ENCODE peak calls at places on chromosomes 1 and 21, in five cellular contexts. One of them, this sample, is unnamed.
A peak's percentile ranks its signal among the peaks of the same experiment; 100 is the strongest.

GRCh38 chr1:246398126-246398813 is 108.8 kb downstream of the SMYD3 start:
- DNase-seq in cardiac muscle cell: no peak
- DNase-seq in left ventricle myocardium inferior: no peak
- DNase-seq in IMR-90: no peak
- DNase-seq in pancreas: no peak
- DNase-seq in this sample: no peak

GRCh38 chr1:10663668-10664035 is 132.8 kb downstream of the CASZ1 start:
- DNase-seq in cardiac muscle cell: peak; percentile 94
- DNase-seq in left ventricle myocardium inferior: peak; percentile 61
- DNase-seq in pancreas: peak; percentile 35
- DNase-seq in IMR-90: peak; percentile 10
- DNase-seq in this sample: no peak

GRCh38 chr1:9868244-9868590 is 41.9 kb downstream of the CTNNBIP1 start:
- DNase-seq in left ventricle myocardium inferior: no peak
- DNase-seq in pancreas: no peak
- DNase-seq in cardiac muscle cell: no peak
- DNase-seq in IMR-90: no peak
- DNase-seq in this sample: no peak

GRCh38 chr1:7402548-7402850 is 368.6 kb upstream of the VAMP3 start:
- DNase-seq in pancreas: no peak
- DNase-seq in IMR-90: no peak
- DNase-seq in cardiac muscle cell: no peak
- DNase-seq in left ventricle myocardium inferior: no peak
- DNase-seq in this sample: no peak

GRCh38 chr21:25709684-25710265 is 24.9 kb downstream of the ATP5PF start:
- DNase-seq in IMR-90: no peak
- DNase-seq in cardiac muscle cell: no peak
- DNase-seq in left ventricle myocardium inferior: no peak
- DNase-seq in pancreas: no peak
- DNase-seq in this sample: no peak

GRCh38 chr1:66436378-66437135 is 97.4 kb upstream of the SGIP1 start:
- DNase-seq in cardiac muscle cell: no peak
- DNase-seq in pancreas: no peak
- DNase-seq in left ventricle myocardium inferior: no peak
- DNase-seq in IMR-90: peak; percentile 80
- DNase-seq in this sample: no peak

GRCh38 chr1:224929335-224930237 is at the start of gene DNAH14:
- DNase-seq in IMR-90: peak; percentile 60
- DNase-seq in pancreas: peak; percentile 92
- DNase-seq in left ventricle myocardium inferior: peak; percentile 52
- DNase-seq in cardiac muscle cell: peak; percentile 83
- DNase-seq in this sample: no peak

GRCh38 chr1:233904979-233905415 is 521 bp downstream of the SLC35F3 start:
- DNase-seq in pancreas: no peak
- DNase-seq in cardiac muscle cell: no peak
- DNase-seq in IMR-90: no peak
- DNase-seq in left ventricle myocardium inferior: no peak
- DNase-seq in this sample: no peak

GRCh38 chr1:167825419-167826079 is 88.4 kb downstream of the ADCY10 start:
- DNase-seq in cardiac muscle cell: no peak
- DNase-seq in left ventricle myocardium inferior: no peak
- DNase-seq in IMR-90: peak; percentile 37
- DNase-seq in pancreas: no peak
- DNase-seq in this sample: no peak

GRCh38 chr21:42360317-42360716 is 6.0 kb downstream of the TFF1 start:
- DNase-seq in pancreas: no peak
- DNase-seq in left ventricle myocardium inferior: no peak
- DNase-seq in IMR-90: no peak
- DNase-seq in cardiac muscle cell: no peak
- DNase-seq in this sample: no peak

GRCh38 chr1:158810311-158810710 is 20.8 kb upstream of the MNDA start:
- DNase-seq in pancreas: no peak
- DNase-seq in left ventricle myocardium inferior: no peak
- DNase-seq in cardiac muscle cell: no peak
- DNase-seq in IMR-90: no peak
- DNase-seq in this sample: no peak

GRCh38 chr1:62037274-62037673 is 157.4 kb upstream of the L1TD1 start:
- DNase-seq in IMR-90: no peak
- DNase-seq in cardiac muscle cell: no peak
- DNase-seq in left ventricle myocardium inferior: no peak
- DNase-seq in pancreas: no peak
- DNase-seq in this sample: no peak

GRCh38 chr21:33229099-33229775 is 501 bp upstream of the IFNAR2 start:
- DNase-seq in left ventricle myocardium inferior: no peak
- DNase-seq in cardiac muscle cell: no peak
- DNase-seq in pancreas: no peak
- DNase-seq in IMR-90: no peak
- DNase-seq in this sample: no peak

GRCh38 chr1:105088166-105088565 is 1338.5 kb downstream of the AMY1C start:
- DNase-seq in cardiac muscle cell: no peak
- DNase-seq in pancreas: no peak
- DNase-seq in IMR-90: no peak
- DNase-seq in left ventricle myocardium inferior: no peak
- DNase-seq in this sample: no peak

GRCh38 chr1:113226118-113226517 is 153.1 kb downstream of the LRIG2 start:
- DNase-seq in IMR-90: no peak
- DNase-seq in left ventricle myocardium inferior: no peak
- DNase-seq in pancreas: no peak
- DNase-seq in cardiac muscle cell: no peak
- DNase-seq in this sample: no peak

GRCh38 chr1:117339866-117340357 is 27.3 kb upstream of the MAN1A2 start:
- DNase-seq in left ventricle myocardium inferior: no peak
- DNase-seq in IMR-90: peak; percentile 83
- DNase-seq in pancreas: peak; percentile 63
- DNase-seq in cardiac muscle cell: peak; percentile 68
- DNase-seq in this sample: no peak

GRCh38 chr1:116521186-116521585 is 49.6 kb downstream of the CD58 start:
- DNase-seq in pancreas: no peak
- DNase-seq in left ventricle myocardium inferior: no peak
- DNase-seq in cardiac muscle cell: no peak
- DNase-seq in IMR-90: peak; percentile 41
- DNase-seq in this sample: no peak

GRCh38 chr1:236151739-236152424 is 9.5 kb downstream of the GPR137B start:
- DNase-seq in left ventricle myocardium inferior: peak; percentile 43
- DNase-seq in pancreas: no peak
- DNase-seq in cardiac muscle cell: no peak
- DNase-seq in IMR-90: no peak
- DNase-seq in this sample: no peak

GRCh38 chr1:243850013-243850367 is at the start of gene AKT3:
- DNase-seq in cardiac muscle cell: peak; percentile 88
- DNase-seq in pancreas: no peak
- DNase-seq in left ventricle myocardium inferior: no peak
- DNase-seq in IMR-90: no peak
- DNase-seq in this sample: no peak

GRCh38 chr1:155062702-155063411 is 683 bp upstream of the EFNA4 start:
- DNase-seq in cardiac muscle cell: peak; percentile 80
- DNase-seq in pancreas: peak; percentile 71
- DNase-seq in left ventricle myocardium inferior: peak; percentile 55
- DNase-seq in IMR-90: peak; percentile 33
- DNase-seq in this sample: peak; percentile 53

GRCh38 chr1:18734461-18735368 is 104.1 kb downstream of the PAX7 start:
- DNase-seq in IMR-90: no peak
- DNase-seq in pancreas: no peak
- DNase-seq in left ventricle myocardium inferior: no peak
- DNase-seq in cardiac muscle cell: no peak
- DNase-seq in this sample: no peak

GRCh38 chr1:178192686-178193085 is 98.8 kb downstream of the RASAL2 start:
- DNase-seq in cardiac muscle cell: no peak
- DNase-seq in left ventricle myocardium inferior: no peak
- DNase-seq in pancreas: peak; percentile 47
- DNase-seq in IMR-90: peak; percentile 72
- DNase-seq in this sample: no peak

GRCh38 chr1:83860506-83861221 is 138.3 kb downstream of the TTLL7 start:
- DNase-seq in cardiac muscle cell: peak; percentile 69
- DNase-seq in IMR-90: no peak
- DNase-seq in left ventricle myocardium inferior: peak; percentile 87
- DNase-seq in pancreas: peak; percentile 84
- DNase-seq in this sample: peak; percentile 53

GRCh38 chr1:209064850-209065249 is 518.7 kb upstream of the CAMK1G start:
- DNase-seq in pancreas: no peak
- DNase-seq in cardiac muscle cell: no peak
- DNase-seq in IMR-90: no peak
- DNase-seq in left ventricle myocardium inferior: no peak
- DNase-seq in this sample: no peak

GRCh38 chr1:43272161-43272560 is 2.4 kb downstream of the TMEM125 start:
- DNase-seq in pancreas: no peak
- DNase-seq in left ventricle myocardium inferior: no peak
- DNase-seq in IMR-90: no peak
- DNase-seq in cardiac muscle cell: no peak
- DNase-seq in this sample: no peak

GRCh38 chr1:156748670-156749428 is 2.6 kb downstream of the HDGF start:
- DNase-seq in pancreas: peak; percentile 60
- DNase-seq in left ventricle myocardium inferior: peak; percentile 55
- DNase-seq in cardiac muscle cell: peak; percentile 57
- DNase-seq in IMR-90: peak; percentile 63
- DNase-seq in this sample: no peak

GRCh38 chr1:117363591-117364048 is 3.6 kb upstream of the MAN1A2 start:
- DNase-seq in pancreas: no peak
- DNase-seq in left ventricle myocardium inferior: no peak
- DNase-seq in cardiac muscle cell: no peak
- DNase-seq in IMR-90: no peak
- DNase-seq in this sample: no peak

GRCh38 chr1:21510113-21510493 is 880 bp downstream of the ALPL start:
- DNase-seq in left ventricle myocardium inferior: no peak
- DNase-seq in IMR-90: no peak
- DNase-seq in pancreas: no peak
- DNase-seq in cardiac muscle cell: no peak
- DNase-seq in this sample: no peak

GRCh38 chr1:77056525-77056924 is 162.7 kb downstream of the PIGK start:
- DNase-seq in left ventricle myocardium inferior: no peak
- DNase-seq in pancreas: no peak
- DNase-seq in IMR-90: no peak
- DNase-seq in cardiac muscle cell: no peak
- DNase-seq in this sample: no peak

GRCh38 chr21:31543191-31543590 is 116.3 kb upstream of the SOD1 start:
- DNase-seq in IMR-90: peak; percentile 86
- DNase-seq in pancreas: no peak
- DNase-seq in left ventricle myocardium inferior: no peak
- DNase-seq in cardiac muscle cell: no peak
- DNase-seq in this sample: no peak

GRCh38 chr1:99005142-99005491 is 456 bp upstream of the PLPPR5 start:
- DNase-seq in cardiac muscle cell: peak; percentile 41
- DNase-seq in pancreas: no peak
- DNase-seq in left ventricle myocardium inferior: no peak
- DNase-seq in IMR-90: no peak
- DNase-seq in this sample: no peak

GRCh38 chr1:43431676-43432075 is 22.1 kb downstream of the HYI start:
- DNase-seq in pancreas: no peak
- DNase-seq in cardiac muscle cell: no peak
- DNase-seq in IMR-90: no peak
- DNase-seq in left ventricle myocardium inferior: no peak
- DNase-seq in this sample: no peak

GRCh38 chr1:248792342-248792741 is 33.4 kb downstream of the SH3BP5L start:
- DNase-seq in left ventricle myocardium inferior: no peak
- DNase-seq in pancreas: no peak
- DNase-seq in cardiac muscle cell: no peak
- DNase-seq in IMR-90: no peak
- DNase-seq in this sample: no peak
- H3K9me3 ChIP-seq in left ventricle myocardium inferior: peaks cover 26% of the 10 kb centered on the region
- H3K9me3 ChIP-seq in pancreas: no peaks in the 10 kb centered on the region
- H3K9me3 ChIP-seq in cardiac muscle cell: no peaks in the 10 kb centered on the region
- H3K9me3 ChIP-seq in IMR-90: no peaks in the 10 kb centered on the region
- H3K9me3 ChIP-seq in this sample: no peaks in the 10 kb centered on the region

GRCh38 chr21:28758883-28759242 is 233.8 kb downstream of the LTN1 start:
- DNase-seq in pancreas: no peak
- DNase-seq in cardiac muscle cell: no peak
- DNase-seq in IMR-90: no peak
- DNase-seq in left ventricle myocardium inferior: no peak
- DNase-seq in this sample: no peak
- H3K9me3 ChIP-seq in pancreas: no peaks in the 10 kb centered on the region
- H3K9me3 ChIP-seq in cardiac muscle cell: no peaks in the 10 kb centered on the region
- H3K9me3 ChIP-seq in IMR-90: no peaks in the 10 kb centered on the region
- H3K9me3 ChIP-seq in left ventricle myocardium inferior: no peaks in the 10 kb centered on the region
- H3K9me3 ChIP-seq in this sample: no peaks in the 10 kb centered on the region

GRCh38 chr1:228429007-228429406 is 12.3 kb upstream of the TRIM17 start:
- DNase-seq in IMR-90: no peak
- DNase-seq in pancreas: no peak
- DNase-seq in cardiac muscle cell: no peak
- DNase-seq in left ventricle myocardium inferior: no peak
- DNase-seq in this sample: no peak

GRCh38 chr1:228423399-228424053 is 6.9 kb upstream of the TRIM17 start:
- DNase-seq in IMR-90: no peak
- DNase-seq in left ventricle myocardium inferior: no peak
- DNase-seq in cardiac muscle cell: no peak
- DNase-seq in pancreas: no peak
- DNase-seq in this sample: no peak

GRCh38 chr1:228429698-228430097 is 13.0 kb upstream of the TRIM17 start:
- DNase-seq in left ventricle myocardium inferior: no peak
- DNase-seq in pancreas: no peak
- DNase-seq in IMR-90: no peak
- DNase-seq in cardiac muscle cell: no peak
- DNase-seq in this sample: no peak

GRCh38 chr1:228424685-228425660 is 8.3 kb upstream of the TRIM17 start:
- DNase-seq in pancreas: no peak
- DNase-seq in cardiac muscle cell: no peak
- DNase-seq in left ventricle myocardium inferior: no peak
- DNase-seq in IMR-90: no peak
- DNase-seq in this sample: no peak

DNA sequence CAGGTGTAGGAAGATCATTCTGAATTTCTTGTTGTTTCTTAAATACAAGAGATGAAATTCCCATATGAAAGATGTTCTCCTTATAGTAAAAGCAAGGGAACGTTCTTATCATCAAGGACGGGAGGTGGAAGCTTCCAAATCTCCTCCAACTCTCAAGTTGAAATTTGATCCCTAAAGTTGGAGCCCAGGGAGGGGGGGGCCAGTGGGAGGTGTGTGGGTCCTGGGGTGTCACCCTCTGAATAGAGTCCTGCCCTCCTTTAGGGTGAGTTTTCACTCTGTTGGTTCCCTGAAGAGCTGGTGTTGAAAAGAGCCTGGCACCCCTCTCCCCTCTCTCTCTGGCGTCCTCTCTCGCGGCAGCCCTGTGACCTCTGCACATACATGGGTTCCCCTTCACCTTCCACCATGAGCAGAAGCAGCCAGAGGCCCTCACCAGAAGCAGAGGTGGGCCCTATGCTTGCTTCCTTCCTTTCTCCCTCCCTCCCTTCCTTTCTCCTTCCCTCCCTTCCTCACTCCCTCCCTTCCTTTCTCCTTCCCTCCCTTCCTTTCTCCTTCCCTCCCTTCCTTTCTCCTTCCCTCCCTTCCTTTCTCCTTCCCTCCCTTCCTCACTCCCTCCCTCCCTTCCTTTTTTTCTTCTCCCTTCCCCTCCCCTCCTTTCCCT is 10.0 kb upstream of the TRIM17 start:
- DNase-seq in cardiac muscle cell: no peak
- DNase-seq in pancreas: no peak
- DNase-seq in left ventricle myocardium inferior: no peak
- DNase-seq in IMR-90: no peak
- DNase-seq in this sample: no peak
- H3K9me3 ChIP-seq in cardiac muscle cell: no peaks in the 10 kb centered on the region
- H3K9me3 ChIP-seq in pancreas: no peaks in the 10 kb centered on the region
- H3K9me3 ChIP-seq in left ventricle myocardium inferior: no peaks in the 10 kb centered on the region
- H3K9me3 ChIP-seq in IMR-90: no peaks in the 10 kb centered on the region
- H3K9me3 ChIP-seq in this sample: no peaks in the 10 kb centered on the region

DNA sequence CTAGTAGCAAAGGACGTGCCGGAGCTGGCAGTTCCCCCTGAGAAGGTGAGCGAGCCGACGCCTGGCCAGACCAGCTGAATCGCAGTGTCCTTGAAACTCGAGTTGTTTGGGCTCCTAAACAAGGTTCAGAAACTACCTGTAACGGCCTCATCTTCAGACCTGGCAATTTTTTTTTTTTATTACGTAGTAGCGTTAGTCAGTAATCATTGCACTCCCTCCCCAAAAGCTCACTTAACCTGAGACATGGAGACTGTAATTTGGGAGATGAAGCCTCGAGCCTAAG is 409 bp downstream of the LHX8 start:
- DNase-seq in pancreas: no peak
- DNase-seq in IMR-90: no peak
- DNase-seq in left ventricle myocardium inferior: no peak
- DNase-seq in cardiac muscle cell: no peak
- DNase-seq in this sample: no peak
- H3K9me3 ChIP-seq in pancreas: no peaks in the 10 kb centered on the region
- H3K9me3 ChIP-seq in IMR-90: peaks cover 4% of the 10 kb centered on the region
- H3K9me3 ChIP-seq in left ventricle myocardium inferior: no peaks in the 10 kb centered on the region
- H3K9me3 ChIP-seq in cardiac muscle cell: no peaks in the 10 kb centered on the region
- H3K9me3 ChIP-seq in this sample: no peaks in the 10 kb centered on the region

This sample was measured in T-helper 17 cell.